ENCODE peak calls at places on chromosomes 16 and 17, in eight cellular contexts. One of them, this sample, is unnamed. For H3K27me3, the result is how much of the 10 kb centered on the place peaks cover.

GRCh38 chr16:917591-918061 is 53.2 kb downstream of the LMF1 start:
- DNase-seq in heart right ventricle: no peak
- DNase-seq in CD8-positive, alpha-beta T cell: no peak
- DNase-seq in AG04450: no peak
- DNase-seq in upper lobe of right lung: no peak
- DNase-seq in lower lobe of right lung: no peak
- DNase-seq in HL-60: no peak
- DNase-seq in BJ: no peak
- DNase-seq in this sample: no peak

GRCh38 chr16:57801098-57801855 is 1.0 kb downstream of the KIFC3 start:
- DNase-seq in heart right ventricle: no peak
- DNase-seq in CD8-positive, alpha-beta T cell: no peak
- DNase-seq in AG04450: peak
- DNase-seq in upper lobe of right lung: no peak
- DNase-seq in lower lobe of right lung: peak
- DNase-seq in HL-60: no peak
- DNase-seq in BJ: no peak
- DNase-seq in this sample: no peak

GRCh38 chr16:68529931-68530667 is 9.0 kb upstream of the ZFP90 start:
- DNase-seq in heart right ventricle: peak
- DNase-seq in CD8-positive, alpha-beta T cell: peak
- DNase-seq in AG04450: peak
- DNase-seq in upper lobe of right lung: peak
- DNase-seq in lower lobe of right lung: peak
- DNase-seq in HL-60: peak
- DNase-seq in BJ: no peak
- DNase-seq in this sample: peak

GRCh38 chr16:58332997-58333700 is 38.3 kb upstream of the PRSS54 start:
- DNase-seq in heart right ventricle: no peak
- DNase-seq in CD8-positive, alpha-beta T cell: no peak
- DNase-seq in AG04450: no peak
- DNase-seq in upper lobe of right lung: no peak
- DNase-seq in lower lobe of right lung: no peak
- DNase-seq in HL-60: no peak
- DNase-seq in BJ: no peak
- DNase-seq in this sample: no peak

GRCh38 chr16:19174478-19174877 is 6.4 kb downstream of the SYT17 start:
- DNase-seq in heart right ventricle: no peak
- DNase-seq in CD8-positive, alpha-beta T cell: no peak
- DNase-seq in AG04450: no peak
- DNase-seq in upper lobe of right lung: no peak
- DNase-seq in lower lobe of right lung: no peak
- DNase-seq in HL-60: no peak
- DNase-seq in BJ: no peak
- DNase-seq in this sample: no peak

GRCh38 chr17:45261577-45262515 is at the start of gene SPATA32:
- DNase-seq in heart right ventricle: peak
- DNase-seq in CD8-positive, alpha-beta T cell: peak
- DNase-seq in AG04450: no peak
- DNase-seq in upper lobe of right lung: peak
- DNase-seq in lower lobe of right lung: peak
- DNase-seq in HL-60: no peak
- DNase-seq in BJ: no peak
- DNase-seq in this sample: no peak

GRCh38 chr16:16001856-16002255 is 52.4 kb downstream of the ABCC1 start:
- DNase-seq in heart right ventricle: no peak
- DNase-seq in CD8-positive, alpha-beta T cell: no peak
- DNase-seq in AG04450: no peak
- DNase-seq in upper lobe of right lung: no peak
- DNase-seq in lower lobe of right lung: no peak
- DNase-seq in HL-60: no peak
- DNase-seq in BJ: no peak
- DNase-seq in this sample: no peak

GRCh38 chr16:72073831-72074230 is 10.8 kb downstream of the HPR start:
- DNase-seq in heart right ventricle: peak
- DNase-seq in CD8-positive, alpha-beta T cell: no peak
- DNase-seq in AG04450: no peak
- DNase-seq in upper lobe of right lung: no peak
- DNase-seq in lower lobe of right lung: no peak
- DNase-seq in HL-60: no peak
- DNase-seq in BJ: no peak
- DNase-seq in this sample: no peak

GRCh38 chr16:28837672-28838557 is 8.2 kb downstream of the TUFM start:
- DNase-seq in heart right ventricle: no peak
- DNase-seq in CD8-positive, alpha-beta T cell: no peak
- DNase-seq in AG04450: no peak
- DNase-seq in upper lobe of right lung: no peak
- DNase-seq in lower lobe of right lung: no peak
- DNase-seq in HL-60: no peak
- DNase-seq in BJ: no peak
- DNase-seq in this sample: no peak

GRCh38 chr17:77471984-77472836 is 331.4 kb downstream of the SEC14L1 start:
- DNase-seq in heart right ventricle: peak
- DNase-seq in CD8-positive, alpha-beta T cell: no peak
- DNase-seq in AG04450: no peak
- DNase-seq in upper lobe of right lung: peak
- DNase-seq in lower lobe of right lung: peak
- DNase-seq in HL-60: peak
- DNase-seq in BJ: no peak
- DNase-seq in this sample: no peak

GRCh38 chr16:29742683-29743275 is 3.0 kb downstream of the C16orf54 start:
- DNase-seq in heart right ventricle: no peak
- DNase-seq in CD8-positive, alpha-beta T cell: no peak
- DNase-seq in AG04450: no peak
- DNase-seq in upper lobe of right lung: no peak
- DNase-seq in lower lobe of right lung: no peak
- DNase-seq in HL-60: no peak
- DNase-seq in BJ: no peak
- DNase-seq in this sample: no peak

GRCh38 chr17:78568494-78569115 is 8.6 kb downstream of the DNAH17 start:
- DNase-seq in heart right ventricle: no peak
- DNase-seq in CD8-positive, alpha-beta T cell: no peak
- DNase-seq in AG04450: no peak
- DNase-seq in upper lobe of right lung: no peak
- DNase-seq in lower lobe of right lung: no peak
- DNase-seq in HL-60: peak
- DNase-seq in BJ: no peak
- DNase-seq in this sample: peak

GRCh38 chr16:57106767-57107166 is 14.4 kb downstream of the CPNE2 start:
- DNase-seq in heart right ventricle: peak
- DNase-seq in CD8-positive, alpha-beta T cell: no peak
- DNase-seq in AG04450: no peak
- DNase-seq in upper lobe of right lung: no peak
- DNase-seq in lower lobe of right lung: no peak
- DNase-seq in HL-60: no peak
- DNase-seq in BJ: no peak
- DNase-seq in this sample: no peak

GRCh38 chr16:88911148-88911945 is 44.9 kb upstream of the PABPN1L start:
- DNase-seq in heart right ventricle: no peak
- DNase-seq in CD8-positive, alpha-beta T cell: no peak
- DNase-seq in AG04450: no peak
- DNase-seq in upper lobe of right lung: no peak
- DNase-seq in lower lobe of right lung: no peak
- DNase-seq in HL-60: no peak
- DNase-seq in BJ: no peak
- DNase-seq in this sample: no peak

GRCh38 chr17:57289613-57290012 is 33.3 kb downstream of the MSI2 start:
- DNase-seq in heart right ventricle: no peak
- DNase-seq in CD8-positive, alpha-beta T cell: no peak
- DNase-seq in AG04450: no peak
- DNase-seq in upper lobe of right lung: no peak
- DNase-seq in lower lobe of right lung: no peak
- DNase-seq in HL-60: no peak
- DNase-seq in BJ: no peak
- DNase-seq in this sample: no peak

GRCh38 chr17:37796081-37796480 is 51.2 kb upstream of the HNF1B start:
- DNase-seq in heart right ventricle: no peak
- DNase-seq in CD8-positive, alpha-beta T cell: no peak
- DNase-seq in AG04450: no peak
- DNase-seq in upper lobe of right lung: no peak
- DNase-seq in lower lobe of right lung: no peak
- DNase-seq in HL-60: no peak
- DNase-seq in BJ: no peak
- DNase-seq in this sample: no peak

GRCh38 chr17:68089881-68090280 is 54.3 kb downstream of the KPNA2 start:
- DNase-seq in heart right ventricle: peak
- DNase-seq in CD8-positive, alpha-beta T cell: no peak
- DNase-seq in AG04450: no peak
- DNase-seq in upper lobe of right lung: peak
- DNase-seq in lower lobe of right lung: peak
- DNase-seq in HL-60: no peak
- DNase-seq in BJ: no peak
- DNase-seq in this sample: no peak

GRCh38 chr17:7108560-7108925 is 6.1 kb downstream of the ASGR2 start:
- DNase-seq in heart right ventricle: no peak
- DNase-seq in CD8-positive, alpha-beta T cell: no peak
- DNase-seq in AG04450: no peak
- DNase-seq in upper lobe of right lung: no peak
- DNase-seq in lower lobe of right lung: no peak
- DNase-seq in HL-60: no peak
- DNase-seq in BJ: no peak
- DNase-seq in this sample: no peak
- H3K27me3 ChIP-seq in heart right ventricle: under half
- H3K27me3 ChIP-seq in CD8-positive, alpha-beta T cell: under half
- H3K27me3 ChIP-seq in AG04450: under half
- H3K27me3 ChIP-seq in upper lobe of right lung: under half
- H3K27me3 ChIP-seq in lower lobe of right lung: under half
- H3K27me3 ChIP-seq in HL-60: under half
- H3K27me3 ChIP-seq in BJ: under half
- H3K27me3 ChIP-seq in this sample: under half

GRCh38 chr17:32854177-32854576 is 22.7 kb downstream of the MYO1D start:
- DNase-seq in heart right ventricle: no peak
- DNase-seq in CD8-positive, alpha-beta T cell: no peak
- DNase-seq in AG04450: no peak
- DNase-seq in upper lobe of right lung: no peak
- DNase-seq in lower lobe of right lung: no peak
- DNase-seq in HL-60: no peak
- DNase-seq in BJ: no peak
- DNase-seq in this sample: peak
- TF ChIP-seq CTCF in heart right ventricle: no peak
- TF ChIP-seq CTCF in CD8-positive, alpha-beta T cell: no peak
- TF ChIP-seq CTCF in AG04450: no peak
- TF ChIP-seq CTCF in upper lobe of right lung: no peak
- TF ChIP-seq CTCF in lower lobe of right lung: no peak
- TF ChIP-seq CTCF in HL-60: no peak
- TF ChIP-seq CTCF in BJ: no peak
- TF ChIP-seq CTCF in this sample: no peak

GRCh38 chr17:48429156-48429555 is 858 bp downstream of the SKAP1 start:
- DNase-seq in heart right ventricle: no peak
- DNase-seq in CD8-positive, alpha-beta T cell: no peak
- DNase-seq in AG04450: no peak
- DNase-seq in upper lobe of right lung: no peak
- DNase-seq in lower lobe of right lung: no peak
- DNase-seq in HL-60: no peak
- DNase-seq in BJ: no peak
- DNase-seq in this sample: no peak

GRCh38 chr17:48427598-48427997 is 2.4 kb downstream of the SKAP1 start:
- DNase-seq in heart right ventricle: no peak
- DNase-seq in CD8-positive, alpha-beta T cell: no peak
- DNase-seq in AG04450: no peak
- DNase-seq in upper lobe of right lung: no peak
- DNase-seq in lower lobe of right lung: no peak
- DNase-seq in HL-60: no peak
- DNase-seq in BJ: no peak
- DNase-seq in this sample: no peak

GRCh38 chr17:48432820-48433775 is 3.1 kb upstream of the SKAP1 start:
- DNase-seq in heart right ventricle: no peak
- DNase-seq in CD8-positive, alpha-beta T cell: no peak
- DNase-seq in AG04450: no peak
- DNase-seq in upper lobe of right lung: no peak
- DNase-seq in lower lobe of right lung: no peak
- DNase-seq in HL-60: no peak
- DNase-seq in BJ: no peak
- DNase-seq in this sample: no peak

GRCh38 chr17:48426019-48426418 is 4.0 kb downstream of the SKAP1 start:
- DNase-seq in heart right ventricle: no peak
- DNase-seq in CD8-positive, alpha-beta T cell: no peak
- DNase-seq in AG04450: no peak
- DNase-seq in upper lobe of right lung: no peak
- DNase-seq in lower lobe of right lung: no peak
- DNase-seq in HL-60: no peak
- DNase-seq in BJ: no peak
- DNase-seq in this sample: no peak

DNA sequence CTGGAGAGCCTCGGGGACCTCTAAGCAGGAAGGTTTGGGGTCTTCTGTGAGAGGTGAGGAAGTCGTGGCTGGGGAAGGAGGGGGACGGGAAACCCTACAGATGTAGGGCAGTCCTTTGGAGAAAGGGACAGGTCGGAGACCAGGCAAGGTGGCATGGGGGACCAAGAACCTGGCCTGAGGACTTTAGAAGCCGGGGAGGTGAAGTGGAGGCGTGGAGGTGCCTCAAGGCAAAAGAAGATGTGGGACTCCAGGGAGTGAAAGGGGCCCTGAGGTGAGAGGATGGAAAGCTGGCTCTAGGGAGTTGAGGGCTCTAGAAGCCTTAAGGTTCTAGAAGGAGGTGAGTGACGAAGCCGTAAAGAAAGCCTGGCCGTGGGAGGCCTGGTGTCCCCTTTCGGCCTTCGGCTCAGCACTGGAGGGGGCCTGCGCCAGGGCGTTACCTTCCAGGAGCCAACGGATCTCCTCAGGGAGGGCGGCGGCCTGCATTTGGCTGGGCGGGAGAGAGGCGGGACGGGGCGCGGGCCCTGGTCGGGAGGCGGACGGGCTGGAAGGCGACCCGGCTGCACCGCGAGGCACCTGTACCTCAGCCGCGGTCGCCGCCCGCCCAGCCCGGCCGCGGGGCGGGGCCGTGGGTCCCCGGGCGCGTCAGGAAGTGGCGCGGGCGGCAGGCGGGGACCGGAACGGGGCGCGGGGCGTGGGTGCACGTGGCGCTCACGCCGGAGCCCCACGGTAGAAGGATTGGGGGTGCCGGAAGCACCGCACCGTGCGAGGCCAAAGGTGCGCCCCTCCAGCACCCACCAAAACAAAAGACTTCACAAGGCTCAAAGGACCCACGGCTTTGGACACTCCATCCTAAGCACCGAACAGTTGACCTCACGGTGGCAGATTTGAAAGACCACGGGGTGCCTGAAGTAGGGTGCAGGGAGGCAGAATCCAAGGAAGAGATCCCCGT is at the start of gene SKAP1:
- DNase-seq in heart right ventricle: no peak
- DNase-seq in CD8-positive, alpha-beta T cell: peak
- DNase-seq in AG04450: no peak
- DNase-seq in upper lobe of right lung: peak
- DNase-seq in lower lobe of right lung: no peak
- DNase-seq in HL-60: no peak
- DNase-seq in BJ: no peak
- DNase-seq in this sample: no peak
- H3K4me3 ChIP-seq in heart right ventricle: peak
- H3K4me3 ChIP-seq in CD8-positive, alpha-beta T cell: peak
- H3K4me3 ChIP-seq in AG04450: no peak
- H3K4me3 ChIP-seq in upper lobe of right lung: peak
- H3K4me3 ChIP-seq in lower lobe of right lung: peak
- H3K4me3 ChIP-seq in HL-60: no peak
- H3K4me3 ChIP-seq in BJ: no peak
- H3K4me3 ChIP-seq in this sample: peak

DNA sequence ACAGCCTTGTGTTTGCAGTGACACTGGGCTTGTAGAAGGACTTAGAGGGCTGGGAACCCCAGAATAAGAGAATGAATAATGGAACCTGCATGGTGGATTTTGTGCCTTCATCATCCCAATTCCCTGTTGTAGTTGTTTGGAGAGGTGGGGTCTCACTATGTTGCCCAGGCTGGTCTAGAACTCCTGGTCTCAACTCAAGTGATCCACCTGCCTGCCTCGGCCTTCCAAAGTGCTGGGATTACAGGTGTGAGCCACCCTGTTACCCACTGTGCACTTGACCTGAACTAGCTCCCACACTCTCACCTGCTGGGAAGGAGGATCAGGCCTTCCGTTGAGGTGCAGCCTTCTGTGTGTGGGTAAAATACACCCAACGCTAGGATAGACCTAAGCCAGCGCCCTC is 55.4 kb downstream of the RAP1GAP2 start:
- DNase-seq in heart right ventricle: no peak
- DNase-seq in CD8-positive, alpha-beta T cell: no peak
- DNase-seq in AG04450: no peak
- DNase-seq in upper lobe of right lung: no peak
- DNase-seq in lower lobe of right lung: no peak
- DNase-seq in HL-60: no peak
- DNase-seq in BJ: no peak
- DNase-seq in this sample: no peak
- H3K27me3 ChIP-seq in heart right ventricle: under half
- H3K27me3 ChIP-seq in CD8-positive, alpha-beta T cell: under half
- H3K27me3 ChIP-seq in AG04450: under half
- H3K27me3 ChIP-seq in upper lobe of right lung: under half
- H3K27me3 ChIP-seq in lower lobe of right lung: under half
- H3K27me3 ChIP-seq in HL-60: under half
- H3K27me3 ChIP-seq in BJ: under half
- H3K27me3 ChIP-seq in this sample: under half